ENCODE peak calls at places on chromosome 10, in four cellular contexts. Q is WERI-Rb-1, K is GM23338, B is lower lobe of right lung. N is an unnamed sample.

GRCh38 chr10:69572159-69573055 is 815 bp downstream of the NEUROG3 start:
- DNase-seq in K (peak), Q (no peak), B (peak), N (no peak)

GRCh38 chr10:64394744-64395143 is 873.5 kb downstream of the REEP3 start:
- DNase-seq in K (no peak), B (no peak), Q (no peak), N (no peak)

GRCh38 chr10:43393606-43394360 is 15.2 kb downstream of the HNRNPF start:
- DNase-seq in Q (peak), B (no peak), K (no peak), N (peak)

GRCh38 chr10:77301305-77301730 is 336.3 kb downstream of the KCNMA1 start:
- DNase-seq in K (no peak), B (no peak), Q (no peak), N (no peak)

GRCh38 chr10:35641430-35642015 is 573 bp downstream of the FZD8 start:
- DNase-seq in K (peak), Q (no peak), B (no peak), N (no peak)

GRCh38 chr10:13528875-13529713 is at the start of gene BEND7:
- DNase-seq in K (peak), Q (peak), B (peak), N (no peak)

GRCh38 chr10:62384447-62385081 is 10.4 kb downstream of the ZNF365 start:
- DNase-seq in B (no peak), K (no peak), Q (no peak), N (no peak)

GRCh38 chr10:98536551-98536950 is 89.8 kb upstream of the HPS1 start:
- DNase-seq in B (no peak), Q (no peak), K (peak), N (no peak)

GRCh38 chr10:25068152-25069058 is 52.0 kb downstream of the THNSL1 start:
- DNase-seq in Q (no peak), K (peak), B (no peak), N (no peak)

GRCh38 chr10:119293368-119293767 is 86.0 kb downstream of the GRK5 start:
- DNase-seq in Q (no peak), B (no peak), K (no peak), N (no peak)

GRCh38 chr10:28177944-28178637 is 124.8 kb downstream of the MPP7 start:
- DNase-seq in Q (no peak), B (no peak), K (no peak), N (no peak)

GRCh38 chr10:71333154-71333887 is 14.3 kb downstream of the SLC29A3 start:
- DNase-seq in B (peak), Q (no peak), K (no peak), N (no peak)

GRCh38 chr10:111076682-111077661 is at the start of gene ADRA2A:
- DNase-seq in K (peak), Q (peak), B (peak), N (no peak)

GRCh38 chr10:62270020-62270419 is 1.4 kb upstream of the RTKN2 start:
- DNase-seq in B (no peak), K (no peak), Q (no peak), N (no peak)

GRCh38 chr10:86650151-86650550 is 4.2 kb upstream of the OPN4 start:
- DNase-seq in K (no peak), Q (no peak), B (no peak), N (peak)

GRCh38 chr10:90138844-90139243 is 437.5 kb downstream of the KIF20B start:
- DNase-seq in K (peak), B (no peak), Q (no peak), N (no peak)

GRCh38 chr10:99522078-99522479 is 10.7 kb upstream of the NKX2-3 start:
- DNase-seq in Q (no peak), K (peak), B (no peak), N (no peak)

GRCh38 chr10:7412482-7413251 is 1.8 kb upstream of the SFMBT2 start:
- DNase-seq in Q (no peak), B (peak), K (peak), N (peak)

GRCh38 chr10:12279281-12279680 is 70.1 kb upstream of the CAMK1D start:
- DNase-seq in K (no peak), Q (no peak), B (peak), N (no peak)

GRCh38 chr10:52755297-52756062 is 17.1 kb downstream of the MBL2 start:
- DNase-seq in Q (no peak), B (no peak), K (no peak), N (no peak)

GRCh38 chr10:99854860-99855259 is 72.4 kb downstream of the ABCC2 start:
- DNase-seq in B (no peak), Q (peak), K (peak), N (no peak)

GRCh38 chr10:112071596-112072133 is 111.9 kb downstream of the GPAM start:
- DNase-seq in Q (no peak), B (no peak), K (no peak), N (no peak)

GRCh38 chr10:5595095-5595494 is 70.3 kb downstream of the CALML3 start:
- DNase-seq in Q (no peak), B (no peak), K (no peak), N (no peak)
- H3K4me3 ChIP-seq in Q (no peak), B (no peak), K (no peak), N (no peak)

GRCh38 chr10:132482090-132482489 is 55.5 kb upstream of the INPP5A start:
- DNase-seq in K (no peak), B (peak), Q (no peak), N (peak)
- H3K4me3 ChIP-seq in K (no peak), B (no peak), Q (no peak), N (no peak)

DNA sequence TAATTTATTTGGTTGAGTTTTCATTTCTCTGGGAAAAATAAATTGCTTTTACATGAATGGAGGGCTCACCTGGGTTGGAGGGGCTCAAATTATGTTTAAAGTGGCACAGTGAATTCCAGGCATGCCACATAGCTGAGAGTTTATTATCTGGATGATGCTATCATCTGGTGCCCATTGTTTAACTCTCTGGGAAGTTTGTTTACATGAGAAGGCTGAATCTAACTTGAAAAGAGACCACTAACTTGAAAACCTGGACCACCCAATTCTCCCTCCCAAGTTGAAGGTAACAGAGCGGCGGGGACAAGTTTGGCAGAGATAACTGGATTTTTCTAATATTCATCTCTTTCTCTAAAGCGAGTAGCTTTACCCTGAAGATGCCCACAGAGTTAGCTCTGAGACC is 321.5 kb upstream of the GHITM start:
- DNase-seq in B (no peak), K (peak), Q (no peak), N (no peak)
- H3K4me3 ChIP-seq in B (no peak), K (no peak), Q (no peak), N (no peak)

GRCh38 chr10:123149568-123150228 is 1.8 kb downstream of the HMX2 start:
- DNase-seq in B (peak), K (peak), Q (peak), N (peak)
- H3K4me3 ChIP-seq in B (peak), K (peak), Q (peak), N (peak)

GRCh38 chr10:115094605-115095004 is 1.4 kb downstream of the ATRNL1 start:
- DNase-seq in B (no peak), Q (no peak), K (no peak), N (no peak)
- H3K4me3 ChIP-seq in B (no peak), Q (peak), K (peak), N (no peak)

DNA sequence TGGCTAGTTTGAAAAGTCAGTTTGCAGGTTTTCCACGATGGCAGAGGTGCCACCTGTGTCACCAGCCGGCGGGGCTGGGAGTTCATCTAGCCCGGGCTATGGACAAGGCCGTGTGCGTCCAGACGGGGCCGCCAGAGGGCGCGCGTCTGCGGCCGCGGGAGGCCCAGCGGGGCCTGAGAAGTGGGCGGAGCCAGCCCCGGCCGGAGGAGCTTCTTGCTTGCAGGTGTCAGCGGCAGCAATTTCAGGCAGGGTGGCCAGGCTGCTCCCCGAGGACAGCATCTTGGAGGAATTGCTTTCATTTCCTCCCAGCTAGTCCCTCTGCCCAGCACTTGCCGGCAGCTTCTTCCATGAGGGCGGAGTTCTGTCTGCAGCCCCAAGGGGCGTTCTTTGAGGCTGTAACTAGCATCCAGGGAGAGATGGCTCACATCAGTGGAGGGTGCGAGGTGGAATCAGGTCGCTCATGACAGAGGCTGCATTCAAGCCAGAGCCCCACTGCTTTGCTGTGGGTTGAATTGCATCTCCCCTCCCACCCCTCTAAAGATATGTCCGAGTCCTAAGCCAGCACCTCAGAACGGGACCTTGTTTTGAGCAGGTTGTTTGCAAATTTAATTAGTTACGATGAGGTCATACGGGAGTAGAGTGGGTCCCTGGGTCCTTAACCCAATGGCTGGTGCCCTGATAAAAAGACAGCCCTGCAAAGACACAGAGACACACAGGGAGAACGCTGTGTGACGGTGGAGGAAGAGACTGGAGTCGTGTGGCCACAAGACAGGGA is 85.9 kb upstream of the MKI67 start:
- DNase-seq in B (peak), Q (peak), K (peak), N (peak)
- H3K4me3 ChIP-seq in B (peak), Q (no peak), K (peak), N (peak)

GRCh38 chr10:92699518-92700272 is 9.9 kb downstream of the HHEX start:
- DNase-seq in K (peak), B (no peak), Q (no peak), N (peak)
- H3K4me3 ChIP-seq in K (peak), B (peak), Q (no peak), N (peak)

N was measured in spleen.